ENCODE peak calls at places on chromosomes 4 and X, in seven cellular contexts. One of them, this sample, is unnamed.

GRCh38 chr4:73836373-73837269 is at the start of gene CXCL6:
- DNase-seq in Peyer's patch: no peak
- DNase-seq in AG04450: no peak
- DNase-seq in esophagus squamous epithelium: no peak
- DNase-seq in right lobe of liver: peak
- DNase-seq in uterus: no peak
- DNase-seq in A549: no peak
- DNase-seq in this sample: no peak

GRCh38 chr4:136306361-136306760 is 1225.9 kb downstream of the PCDH18 start:
- DNase-seq in Peyer's patch: no peak
- DNase-seq in AG04450: no peak
- DNase-seq in esophagus squamous epithelium: no peak
- DNase-seq in right lobe of liver: no peak
- DNase-seq in uterus: no peak
- DNase-seq in A549: no peak
- DNase-seq in this sample: no peak

GRCh38 chr4:112266823-112267222 is 18.9 kb downstream of the TIFA start:
- DNase-seq in Peyer's patch: no peak
- DNase-seq in AG04450: no peak
- DNase-seq in esophagus squamous epithelium: no peak
- DNase-seq in right lobe of liver: no peak
- DNase-seq in uterus: no peak
- DNase-seq in A549: peak
- DNase-seq in this sample: no peak

GRCh38 chr4:103915224-103915869 is 195.6 kb upstream of the TACR3 start:
- DNase-seq in Peyer's patch: no peak
- DNase-seq in AG04450: no peak
- DNase-seq in esophagus squamous epithelium: no peak
- DNase-seq in right lobe of liver: no peak
- DNase-seq in uterus: no peak
- DNase-seq in A549: peak
- DNase-seq in this sample: no peak

GRCh38 chr4:57093816-57094481 is 16.2 kb downstream of the IGFBP7 start:
- DNase-seq in Peyer's patch: no peak
- DNase-seq in AG04450: no peak
- DNase-seq in esophagus squamous epithelium: no peak
- DNase-seq in right lobe of liver: no peak
- DNase-seq in uterus: peak
- DNase-seq in A549: no peak
- DNase-seq in this sample: no peak

GRCh38 chrX:20066968-20067708 is 49.6 kb downstream of the MAP7D2 start:
- DNase-seq in Peyer's patch: no peak
- DNase-seq in AG04450: peak
- DNase-seq in esophagus squamous epithelium: no peak
- DNase-seq in right lobe of liver: no peak
- DNase-seq in uterus: peak
- DNase-seq in A549: peak
- DNase-seq in this sample: no peak

GRCh38 chrX:103624111-103624510 is 4.7 kb upstream of the TCEAL1 start:
- DNase-seq in Peyer's patch: no peak
- DNase-seq in AG04450: no peak
- DNase-seq in esophagus squamous epithelium: no peak
- DNase-seq in right lobe of liver: no peak
- DNase-seq in uterus: peak
- DNase-seq in A549: no peak
- DNase-seq in this sample: no peak

GRCh38 chr4:90120037-90120436 is 7.2 kb upstream of the CCSER1 start:
- DNase-seq in Peyer's patch: no peak
- DNase-seq in AG04450: no peak
- DNase-seq in esophagus squamous epithelium: no peak
- DNase-seq in right lobe of liver: no peak
- DNase-seq in uterus: no peak
- DNase-seq in A549: no peak
- DNase-seq in this sample: no peak

GRCh38 chr4:109278594-109279031 is 23.8 kb downstream of the COL25A1 start:
- DNase-seq in Peyer's patch: no peak
- DNase-seq in AG04450: no peak
- DNase-seq in esophagus squamous epithelium: no peak
- DNase-seq in right lobe of liver: no peak
- DNase-seq in uterus: no peak
- DNase-seq in A549: no peak
- DNase-seq in this sample: no peak

GRCh38 chrX:22097295-22097694 is 65.2 kb downstream of the PHEX start:
- DNase-seq in Peyer's patch: no peak
- DNase-seq in AG04450: peak
- DNase-seq in esophagus squamous epithelium: no peak
- DNase-seq in right lobe of liver: no peak
- DNase-seq in uterus: peak
- DNase-seq in A549: peak
- DNase-seq in this sample: no peak

GRCh38 chrX:149568701-149569296 is 18.5 kb downstream of the MAGEA9B start:
- DNase-seq in Peyer's patch: no peak
- DNase-seq in AG04450: no peak
- DNase-seq in esophagus squamous epithelium: no peak
- DNase-seq in right lobe of liver: no peak
- DNase-seq in uterus: no peak
- DNase-seq in A549: no peak
- DNase-seq in this sample: no peak

GRCh38 chr4:26288308-26288982 is 32.4 kb upstream of the RBPJ start:
- DNase-seq in Peyer's patch: no peak
- DNase-seq in AG04450: no peak
- DNase-seq in esophagus squamous epithelium: no peak
- DNase-seq in right lobe of liver: no peak
- DNase-seq in uterus: no peak
- DNase-seq in A549: peak
- DNase-seq in this sample: no peak
- H3K4me3 ChIP-seq in Peyer's patch: no peak
- H3K4me3 ChIP-seq in AG04450: no peak
- H3K4me3 ChIP-seq in esophagus squamous epithelium: no peak
- H3K4me3 ChIP-seq in right lobe of liver: no peak
- H3K4me3 ChIP-seq in uterus: no peak
- H3K4me3 ChIP-seq in A549: no peak
- H3K4me3 ChIP-seq in this sample: no peak

DNA sequence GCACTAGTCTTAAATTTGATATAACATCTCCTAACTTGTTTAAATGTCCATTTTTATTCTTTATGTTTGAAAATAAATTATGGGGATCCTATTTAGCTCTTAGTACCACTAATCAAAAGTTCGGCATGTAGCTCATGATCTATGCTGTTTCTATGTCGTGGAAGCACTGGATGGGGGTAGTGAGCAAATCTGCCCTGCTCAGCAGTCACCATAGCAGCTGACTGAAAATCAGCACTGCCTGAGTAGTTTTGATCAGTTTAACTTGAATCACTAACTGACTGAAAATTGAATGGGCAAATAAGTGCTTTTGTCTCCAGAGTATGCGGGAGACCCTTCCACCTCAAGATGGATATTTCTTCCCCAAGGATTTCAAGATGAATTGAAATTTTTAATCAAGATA is 27.6 kb downstream of the NUDT6 start:
- DNase-seq in Peyer's patch: no peak
- DNase-seq in AG04450: no peak
- DNase-seq in esophagus squamous epithelium: no peak
- DNase-seq in right lobe of liver: no peak
- DNase-seq in uterus: no peak
- DNase-seq in A549: peak
- DNase-seq in this sample: no peak
- TF ChIP-seq CTCF in Peyer's patch: no peak
- TF ChIP-seq CTCF in AG04450: no peak
- TF ChIP-seq CTCF in esophagus squamous epithelium: no peak
- TF ChIP-seq CTCF in right lobe of liver: no peak
- TF ChIP-seq CTCF in uterus: no peak
- TF ChIP-seq CTCF in A549: no peak
- TF ChIP-seq CTCF in this sample: no peak

DNA sequence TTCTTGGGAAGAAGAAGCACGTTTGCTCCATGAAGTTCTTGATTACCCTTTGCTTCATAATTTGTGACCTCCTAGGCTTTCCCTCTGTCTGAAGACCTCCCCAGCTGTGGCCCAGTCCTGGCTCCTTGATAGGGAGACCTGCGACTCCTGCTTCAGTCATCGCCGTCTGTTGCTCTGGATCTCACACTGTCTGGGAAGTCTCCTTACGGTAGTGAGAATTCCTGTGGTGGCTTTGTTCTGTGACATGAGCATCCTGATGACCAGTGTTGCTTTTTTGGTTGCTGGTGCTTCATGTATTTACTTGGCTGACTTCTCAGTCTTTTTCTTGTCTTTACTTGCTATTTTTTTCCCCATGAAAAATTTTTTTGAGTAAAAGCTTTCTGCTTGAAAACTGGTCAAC is 44.2 kb downstream of the JADE1 start:
- DNase-seq in Peyer's patch: no peak
- DNase-seq in AG04450: no peak
- DNase-seq in esophagus squamous epithelium: no peak
- DNase-seq in right lobe of liver: no peak
- DNase-seq in uterus: no peak
- DNase-seq in A549: no peak
- DNase-seq in this sample: no peak
- H3K27ac ChIP-seq in Peyer's patch: no peak
- H3K27ac ChIP-seq in AG04450: no peak
- H3K27ac ChIP-seq in esophagus squamous epithelium: no peak
- H3K27ac ChIP-seq in right lobe of liver: no peak
- H3K27ac ChIP-seq in uterus: no peak
- H3K27ac ChIP-seq in A549: no peak
- H3K27ac ChIP-seq in this sample: no peak

DNA sequence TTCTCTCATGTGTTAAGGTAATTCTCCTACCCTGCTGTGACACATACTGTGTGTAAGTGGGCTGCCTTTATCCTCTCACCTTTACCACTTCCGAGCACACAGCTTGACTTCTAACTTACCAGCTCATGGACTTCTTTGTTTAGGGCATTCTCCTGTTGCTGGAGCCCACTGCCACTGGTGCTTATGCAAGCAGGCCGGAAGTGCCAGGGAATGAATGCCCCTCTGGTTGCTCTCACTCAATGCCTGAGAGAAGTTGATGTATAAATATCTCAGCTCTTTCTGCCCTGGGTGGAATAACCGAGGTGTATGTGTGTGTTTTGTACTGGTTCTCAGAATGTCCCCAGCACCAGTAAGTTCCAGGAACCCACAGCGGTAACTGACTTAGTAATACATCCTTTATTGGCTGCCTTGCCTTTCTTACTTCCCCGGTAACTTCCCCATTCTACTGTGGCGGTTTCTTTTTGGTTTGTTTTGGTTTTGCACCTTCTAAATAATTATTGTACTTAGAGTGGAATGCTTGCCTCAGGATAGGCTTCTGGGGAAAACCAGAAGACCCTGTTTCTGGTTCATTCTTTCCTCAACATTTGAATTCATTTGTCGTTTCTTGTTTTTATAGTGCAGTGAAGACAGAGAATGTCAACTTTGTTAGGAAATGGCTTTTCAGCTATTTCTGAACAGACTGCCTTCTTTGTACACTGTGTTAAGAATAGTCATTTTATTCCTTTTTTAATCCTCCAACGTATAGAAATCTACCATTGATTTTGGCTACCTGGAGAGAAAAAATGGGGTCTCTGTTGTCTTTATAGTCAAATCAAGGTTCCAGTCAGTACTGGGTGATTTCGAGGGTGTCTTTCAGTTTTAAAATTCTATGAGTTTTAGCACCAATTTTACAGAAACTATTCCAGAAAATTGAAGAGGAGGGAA is 45.4 kb downstream of the CXorf58 start:
- DNase-seq in Peyer's patch: peak
- DNase-seq in AG04450: no peak
- DNase-seq in esophagus squamous epithelium: no peak
- DNase-seq in right lobe of liver: no peak
- DNase-seq in uterus: no peak
- DNase-seq in A549: peak
- DNase-seq in this sample: no peak
- H3K4me3 ChIP-seq in Peyer's patch: no peak
- H3K4me3 ChIP-seq in AG04450: no peak
- H3K4me3 ChIP-seq in esophagus squamous epithelium: no peak
- H3K4me3 ChIP-seq in right lobe of liver: no peak
- H3K4me3 ChIP-seq in uterus: no peak
- H3K4me3 ChIP-seq in A549: no peak
- H3K4me3 ChIP-seq in this sample: peak

GRCh38 chr4:33625762-33626161 is 2618.6 kb downstream of the ARAP2 start:
- DNase-seq in Peyer's patch: no peak
- DNase-seq in AG04450: no peak
- DNase-seq in esophagus squamous epithelium: no peak
- DNase-seq in right lobe of liver: no peak
- DNase-seq in uterus: no peak
- DNase-seq in A549: peak
- DNase-seq in this sample: no peak
- TF ChIP-seq CTCF in Peyer's patch: no peak
- TF ChIP-seq CTCF in AG04450: no peak
- TF ChIP-seq CTCF in esophagus squamous epithelium: no peak
- TF ChIP-seq CTCF in right lobe of liver: no peak
- TF ChIP-seq CTCF in uterus: no peak
- TF ChIP-seq CTCF in A549: no peak
- TF ChIP-seq CTCF in this sample: no peak

GRCh38 chrX:7640392-7640791 is 202.6 kb upstream of the VCX start:
- DNase-seq in Peyer's patch: no peak
- DNase-seq in AG04450: no peak
- DNase-seq in esophagus squamous epithelium: no peak
- DNase-seq in right lobe of liver: no peak
- DNase-seq in uterus: no peak
- DNase-seq in A549: no peak
- DNase-seq in this sample: no peak

GRCh38 chrX:7638053-7638452 is 204.9 kb upstream of the VCX start:
- DNase-seq in Peyer's patch: no peak
- DNase-seq in AG04450: no peak
- DNase-seq in esophagus squamous epithelium: no peak
- DNase-seq in right lobe of liver: no peak
- DNase-seq in uterus: no peak
- DNase-seq in A549: no peak
- DNase-seq in this sample: no peak

GRCh38 chrX:7641141-7641540 is 201.8 kb upstream of the VCX start:
- DNase-seq in Peyer's patch: no peak
- DNase-seq in AG04450: no peak
- DNase-seq in esophagus squamous epithelium: no peak
- DNase-seq in right lobe of liver: no peak
- DNase-seq in uterus: no peak
- DNase-seq in A549: no peak
- DNase-seq in this sample: no peak
- H3K27ac ChIP-seq in Peyer's patch: no peak
- H3K27ac ChIP-seq in AG04450: no peak
- H3K27ac ChIP-seq in esophagus squamous epithelium: no peak
- H3K27ac ChIP-seq in right lobe of liver: no peak
- H3K27ac ChIP-seq in uterus: no peak
- H3K27ac ChIP-seq in A549: no peak
- H3K27ac ChIP-seq in this sample: no peak

GRCh38 chrX:120308558-120308957 is 2.7 kb downstream of the TMEM255A start:
- DNase-seq in Peyer's patch: no peak
- DNase-seq in AG04450: no peak
- DNase-seq in esophagus squamous epithelium: no peak
- DNase-seq in right lobe of liver: no peak
- DNase-seq in uterus: peak
- DNase-seq in A549: no peak
- DNase-seq in this sample: no peak

GRCh38 chrX:120308959-120309872 is 2.0 kb downstream of the TMEM255A start:
- DNase-seq in Peyer's patch: peak
- DNase-seq in AG04450: peak
- DNase-seq in esophagus squamous epithelium: peak
- DNase-seq in right lobe of liver: peak
- DNase-seq in uterus: peak
- DNase-seq in A549: peak
- DNase-seq in this sample: no peak

GRCh38 chrX:120311632-120312000 is 355 bp upstream of the TMEM255A start:
- DNase-seq in Peyer's patch: no peak
- DNase-seq in AG04450: no peak
- DNase-seq in esophagus squamous epithelium: no peak
- DNase-seq in right lobe of liver: no peak
- DNase-seq in uterus: no peak
- DNase-seq in A549: no peak
- DNase-seq in this sample: no peak

GRCh38 chrX:120309873-120310730 is 1.2 kb downstream of the TMEM255A start:
- DNase-seq in Peyer's patch: no peak
- DNase-seq in AG04450: no peak
- DNase-seq in esophagus squamous epithelium: no peak
- DNase-seq in right lobe of liver: no peak
- DNase-seq in uterus: peak
- DNase-seq in A549: peak
- DNase-seq in this sample: no peak

GRCh38 chrX:120310861-120311631 is at the start of gene TMEM255A:
- DNase-seq in Peyer's patch: no peak
- DNase-seq in AG04450: no peak
- DNase-seq in esophagus squamous epithelium: no peak
- DNase-seq in right lobe of liver: no peak
- DNase-seq in uterus: peak
- DNase-seq in A549: peak
- DNase-seq in this sample: no peak
- H3K4me3 ChIP-seq in Peyer's patch: peak
- H3K4me3 ChIP-seq in AG04450: no peak
- H3K4me3 ChIP-seq in esophagus squamous epithelium: peak
- H3K4me3 ChIP-seq in right lobe of liver: no peak
- H3K4me3 ChIP-seq in uterus: peak
- H3K4me3 ChIP-seq in A549: peak
- H3K4me3 ChIP-seq in this sample: peak